ENCODE peak calls at places on chromosomes 6 and 20, in six cellular contexts. One of them, this sample, is unnamed.

GRCh38 chr6:34560366-34561226 is 4.5 kb upstream of the SPDEF start:
- DNase-seq in tibial artery: no peak
- DNase-seq in AG09309: no peak
- DNase-seq in pancreas: peak; percentile 46
- DNase-seq in lower leg skin: no peak
- DNase-seq in progenitor cell of endocrine pancreas: no peak
- DNase-seq in this sample: no peak

GRCh38 chr20:859661-860294 is 26.3 kb downstream of the FAM110A start:
- DNase-seq in tibial artery: no peak
- DNase-seq in AG09309: no peak
- DNase-seq in pancreas: no peak
- DNase-seq in lower leg skin: no peak
- DNase-seq in progenitor cell of endocrine pancreas: no peak
- DNase-seq in this sample: no peak

GRCh38 chr6:158406736-158407135 is 94.5 kb downstream of the TULP4 start:
- DNase-seq in tibial artery: no peak
- DNase-seq in AG09309: no peak
- DNase-seq in pancreas: no peak
- DNase-seq in lower leg skin: no peak
- DNase-seq in progenitor cell of endocrine pancreas: no peak
- DNase-seq in this sample: no peak

GRCh38 chr6:13194852-13195251 is 133.5 kb downstream of the TBC1D7 start:
- DNase-seq in tibial artery: no peak
- DNase-seq in AG09309: peak; percentile 20
- DNase-seq in pancreas: no peak
- DNase-seq in lower leg skin: peak; percentile 20
- DNase-seq in progenitor cell of endocrine pancreas: no peak
- DNase-seq in this sample: peak; percentile 38

GRCh38 chr6:88856566-88856965 is 106.9 kb downstream of the RNGTT start:
- DNase-seq in tibial artery: no peak
- DNase-seq in AG09309: no peak
- DNase-seq in pancreas: no peak
- DNase-seq in lower leg skin: no peak
- DNase-seq in progenitor cell of endocrine pancreas: no peak
- DNase-seq in this sample: no peak

GRCh38 chr20:24936526-24937407 is 12.3 kb upstream of the CST7 start:
- DNase-seq in tibial artery: peak; percentile 33
- DNase-seq in AG09309: no peak
- DNase-seq in pancreas: no peak
- DNase-seq in lower leg skin: peak; percentile 4
- DNase-seq in progenitor cell of endocrine pancreas: no peak
- DNase-seq in this sample: no peak

GRCh38 chr6:83511901-83512681 is at the start of gene PRSS35:
- DNase-seq in tibial artery: peak; percentile 77
- DNase-seq in AG09309: no peak
- DNase-seq in pancreas: peak; percentile 76
- DNase-seq in lower leg skin: no peak
- DNase-seq in progenitor cell of endocrine pancreas: peak; percentile 56
- DNase-seq in this sample: peak; percentile 73

GRCh38 chr6:20946037-20946436 is 411.8 kb downstream of the CDKAL1 start:
- DNase-seq in tibial artery: no peak
- DNase-seq in AG09309: no peak
- DNase-seq in pancreas: no peak
- DNase-seq in lower leg skin: no peak
- DNase-seq in progenitor cell of endocrine pancreas: no peak
- DNase-seq in this sample: no peak

GRCh38 chr20:25439328-25439727 is 31.9 kb downstream of the GINS1 start:
- DNase-seq in tibial artery: no peak
- DNase-seq in AG09309: no peak
- DNase-seq in pancreas: no peak
- DNase-seq in lower leg skin: no peak
- DNase-seq in progenitor cell of endocrine pancreas: no peak
- DNase-seq in this sample: no peak

GRCh38 chr6:36127462-36128016 is 2.8 kb upstream of the MAPK13 start:
- DNase-seq in tibial artery: no peak
- DNase-seq in AG09309: peak; percentile 48
- DNase-seq in pancreas: no peak
- DNase-seq in lower leg skin: no peak
- DNase-seq in progenitor cell of endocrine pancreas: no peak
- DNase-seq in this sample: no peak

GRCh38 chr6:13248053-13248452 is 80.3 kb downstream of the TBC1D7 start:
- DNase-seq in tibial artery: no peak
- DNase-seq in AG09309: peak; percentile 31
- DNase-seq in pancreas: no peak
- DNase-seq in lower leg skin: no peak
- DNase-seq in progenitor cell of endocrine pancreas: no peak
- DNase-seq in this sample: peak; percentile 62

GRCh38 chr6:165119231-165120020 is 190.0 kb downstream of the C6orf118 start:
- DNase-seq in tibial artery: no peak
- DNase-seq in AG09309: no peak
- DNase-seq in pancreas: no peak
- DNase-seq in lower leg skin: no peak
- DNase-seq in progenitor cell of endocrine pancreas: no peak
- DNase-seq in this sample: no peak

GRCh38 chr20:58514321-58515239 is 619 bp downstream of the APCDD1L start:
- DNase-seq in tibial artery: no peak
- DNase-seq in AG09309: no peak
- DNase-seq in pancreas: peak; percentile 50
- DNase-seq in lower leg skin: no peak
- DNase-seq in progenitor cell of endocrine pancreas: no peak
- DNase-seq in this sample: no peak

GRCh38 chr6:33428219-33428890 is 8.5 kb downstream of the SYNGAP1 start:
- DNase-seq in tibial artery: peak; percentile 70
- DNase-seq in AG09309: no peak
- DNase-seq in pancreas: peak; percentile 76
- DNase-seq in lower leg skin: no peak
- DNase-seq in progenitor cell of endocrine pancreas: no peak
- DNase-seq in this sample: no peak

GRCh38 chr20:63284083-63284440 is 8.9 kb upstream of the COL20A1 start:
- DNase-seq in tibial artery: no peak
- DNase-seq in AG09309: no peak
- DNase-seq in pancreas: peak; percentile 67
- DNase-seq in lower leg skin: no peak
- DNase-seq in progenitor cell of endocrine pancreas: no peak
- DNase-seq in this sample: no peak

GRCh38 chr6:16739329-16739801 is 21.9 kb downstream of the ATXN1 start:
- DNase-seq in tibial artery: no peak
- DNase-seq in AG09309: no peak
- DNase-seq in pancreas: no peak
- DNase-seq in lower leg skin: no peak
- DNase-seq in progenitor cell of endocrine pancreas: no peak
- DNase-seq in this sample: no peak

GRCh38 chr6:106377061-106377540 is 16.6 kb downstream of the CRYBG1 start:
- DNase-seq in tibial artery: no peak
- DNase-seq in AG09309: no peak
- DNase-seq in pancreas: no peak
- DNase-seq in lower leg skin: no peak
- DNase-seq in progenitor cell of endocrine pancreas: no peak
- DNase-seq in this sample: no peak

GRCh38 chr6:33671381-33672072 is 40.0 kb downstream of the UQCC2 start:
- DNase-seq in tibial artery: no peak
- DNase-seq in AG09309: no peak
- DNase-seq in pancreas: no peak
- DNase-seq in lower leg skin: no peak
- DNase-seq in progenitor cell of endocrine pancreas: no peak
- DNase-seq in this sample: no peak

GRCh38 chr6:79143320-79143898 is 65.4 kb upstream of the PHIP start:
- DNase-seq in tibial artery: no peak
- DNase-seq in AG09309: no peak
- DNase-seq in pancreas: no peak
- DNase-seq in lower leg skin: no peak
- DNase-seq in progenitor cell of endocrine pancreas: no peak
- DNase-seq in this sample: no peak

GRCh38 chr20:38127011-38127621 is 38.0 kb downstream of the TGM2 start:
- DNase-seq in tibial artery: peak; percentile 79
- DNase-seq in AG09309: no peak
- DNase-seq in pancreas: no peak
- DNase-seq in lower leg skin: peak; percentile 35
- DNase-seq in progenitor cell of endocrine pancreas: no peak
- DNase-seq in this sample: no peak

GRCh38 chr20:20731945-20732296 is 19.5 kb upstream of the RALGAPA2 start:
- DNase-seq in tibial artery: no peak
- DNase-seq in AG09309: no peak
- DNase-seq in pancreas: no peak
- DNase-seq in lower leg skin: peak; percentile 9
- DNase-seq in progenitor cell of endocrine pancreas: no peak
- DNase-seq in this sample: no peak

GRCh38 chr6:163850874-163851273 is 436.4 kb downstream of the QKI start:
- DNase-seq in tibial artery: no peak
- DNase-seq in AG09309: no peak
- DNase-seq in pancreas: no peak
- DNase-seq in lower leg skin: no peak
- DNase-seq in progenitor cell of endocrine pancreas: no peak
- DNase-seq in this sample: no peak

GRCh38 chr6:50720623-50721022 is 7.3 kb downstream of the TFAP2D start:
- DNase-seq in tibial artery: no peak
- DNase-seq in AG09309: no peak
- DNase-seq in pancreas: no peak
- DNase-seq in lower leg skin: no peak
- DNase-seq in progenitor cell of endocrine pancreas: peak; percentile 41
- DNase-seq in this sample: no peak

GRCh38 chr6:137867685-137868509 is 838 bp downstream of the TNFAIP3 start:
- DNase-seq in tibial artery: peak; percentile 71
- DNase-seq in AG09309: no peak
- DNase-seq in pancreas: peak; percentile 73
- DNase-seq in lower leg skin: no peak
- DNase-seq in progenitor cell of endocrine pancreas: no peak
- DNase-seq in this sample: peak; percentile 27

GRCh38 chr6:96521267-96521624 is 360 bp upstream of the UFL1 start:
- DNase-seq in tibial artery: no peak
- DNase-seq in AG09309: no peak
- DNase-seq in pancreas: no peak
- DNase-seq in lower leg skin: no peak
- DNase-seq in progenitor cell of endocrine pancreas: no peak
- DNase-seq in this sample: no peak

GRCh38 chr6:136846046-136846445 is 23.7 kb downstream of the PEX7 start:
- DNase-seq in tibial artery: no peak
- DNase-seq in AG09309: no peak
- DNase-seq in pancreas: no peak
- DNase-seq in lower leg skin: no peak
- DNase-seq in progenitor cell of endocrine pancreas: no peak
- DNase-seq in this sample: no peak

GRCh38 chr6:165969184-165969583 is 198.5 kb downstream of the TBXT start:
- DNase-seq in tibial artery: no peak
- DNase-seq in AG09309: no peak
- DNase-seq in pancreas: no peak
- DNase-seq in lower leg skin: no peak
- DNase-seq in progenitor cell of endocrine pancreas: no peak
- DNase-seq in this sample: no peak

DNA sequence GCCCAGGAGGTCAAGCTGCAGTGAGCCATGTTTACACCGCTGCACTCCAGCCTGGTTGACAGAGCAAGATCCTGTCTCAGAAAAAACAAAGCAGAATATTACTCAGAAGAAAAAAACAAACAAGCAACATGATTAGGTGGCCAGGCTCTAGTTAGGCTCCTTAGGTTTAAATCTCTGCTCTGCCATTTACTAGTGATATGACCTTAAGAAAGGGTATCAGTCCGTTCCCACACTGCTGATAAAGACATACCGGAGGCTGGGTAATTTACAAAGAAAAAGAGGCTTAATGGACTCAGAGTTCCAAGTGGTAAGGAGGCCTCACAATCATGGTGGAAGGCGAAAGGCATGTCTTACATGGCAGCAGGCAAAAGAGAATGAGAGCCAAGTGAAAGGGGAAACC is 2.5 kb upstream of the LTV1 start:
- DNase-seq in tibial artery: no peak
- DNase-seq in AG09309: no peak
- DNase-seq in pancreas: no peak
- DNase-seq in lower leg skin: no peak
- DNase-seq in progenitor cell of endocrine pancreas: no peak
- DNase-seq in this sample: no peak
- TF ChIP-seq CTCF in tibial artery: no peak
- TF ChIP-seq CTCF in AG09309: no peak
- TF ChIP-seq CTCF in pancreas: no peak
- TF ChIP-seq CTCF in lower leg skin: no peak
- TF ChIP-seq CTCF in progenitor cell of endocrine pancreas: no peak
- TF ChIP-seq CTCF in this sample: no peak

GRCh38 chr6:134363323-134364039 is 45.6 kb upstream of the SGK1 start:
- DNase-seq in tibial artery: no peak
- DNase-seq in AG09309: peak; percentile 41
- DNase-seq in pancreas: no peak
- DNase-seq in lower leg skin: no peak
- DNase-seq in progenitor cell of endocrine pancreas: no peak
- DNase-seq in this sample: no peak
- TF ChIP-seq CTCF in tibial artery: no peak
- TF ChIP-seq CTCF in AG09309: no peak
- TF ChIP-seq CTCF in pancreas: no peak
- TF ChIP-seq CTCF in lower leg skin: no peak
- TF ChIP-seq CTCF in progenitor cell of endocrine pancreas: no peak
- TF ChIP-seq CTCF in this sample: no peak

DNA sequence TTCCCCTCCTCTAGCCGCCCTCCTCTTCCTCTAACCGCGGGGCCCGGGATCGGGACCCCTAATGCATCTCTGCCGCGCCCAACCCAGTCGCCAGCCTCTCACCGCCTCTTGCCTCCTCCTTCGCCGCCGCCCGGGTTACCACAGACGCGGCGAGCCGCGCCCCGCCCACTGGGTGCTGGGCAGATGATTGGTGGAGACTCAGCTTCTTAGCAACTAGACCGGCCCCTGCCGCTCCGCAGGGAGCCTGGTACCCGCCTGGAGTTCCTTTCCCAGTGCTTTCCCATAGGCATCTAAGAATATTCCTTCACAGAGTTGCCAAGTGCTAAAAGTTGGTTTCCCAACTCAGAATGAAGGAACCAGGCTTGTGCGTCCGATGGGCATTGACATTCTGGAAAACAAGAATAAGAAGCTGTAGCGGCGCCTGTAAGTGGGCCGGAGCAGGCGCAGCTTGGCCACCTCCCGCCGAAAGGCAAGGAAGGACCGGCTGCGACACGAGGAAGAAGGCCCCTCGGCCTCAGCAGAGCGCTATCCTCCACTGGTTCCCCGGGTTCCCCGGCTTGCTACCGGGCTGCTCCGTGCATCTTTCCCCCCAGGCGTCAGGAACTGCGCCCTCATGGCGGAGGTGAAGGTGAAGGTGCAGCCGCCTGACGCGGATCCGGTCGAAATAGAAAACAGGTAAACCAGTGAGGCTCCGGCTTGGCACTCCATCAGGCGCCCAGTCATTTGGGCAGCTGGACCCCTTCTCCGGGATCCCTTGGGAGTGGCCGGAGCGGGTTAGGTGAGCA is at the start of the genes DZANK1 and POLR3F:
- DNase-seq in tibial artery: peak; percentile 97
- DNase-seq in AG09309: peak; percentile 84
- DNase-seq in pancreas: peak; percentile 97
- DNase-seq in lower leg skin: peak; percentile 95
- DNase-seq in progenitor cell of endocrine pancreas: peak; percentile 90
- DNase-seq in this sample: peak; percentile 97
- TF ChIP-seq CTCF in tibial artery: no peak
- TF ChIP-seq CTCF in AG09309: no peak
- TF ChIP-seq CTCF in pancreas: no peak
- TF ChIP-seq CTCF in lower leg skin: no peak
- TF ChIP-seq CTCF in progenitor cell of endocrine pancreas: no peak
- TF ChIP-seq CTCF in this sample: no peak

DNA sequence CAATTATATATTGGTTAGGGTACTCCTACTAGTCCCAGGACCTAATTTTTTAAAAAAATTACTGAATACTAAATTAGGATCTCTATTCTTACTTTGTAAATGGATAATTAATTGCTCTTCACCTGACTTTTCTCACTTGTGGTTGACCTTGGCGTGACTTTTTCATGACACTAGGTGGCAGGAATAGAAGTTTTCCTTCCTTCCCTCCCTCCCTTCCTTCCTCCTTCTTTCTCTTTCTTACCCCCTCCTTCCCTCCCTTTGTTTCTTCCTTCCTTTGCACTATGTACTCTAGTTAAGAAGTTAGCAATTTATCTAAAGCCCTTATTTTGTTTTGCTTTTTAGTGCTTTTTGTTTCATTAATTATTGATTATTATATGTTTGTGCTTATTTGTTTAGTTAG is 20.4 kb upstream of the HBS1L start:
- DNase-seq in tibial artery: no peak
- DNase-seq in AG09309: no peak
- DNase-seq in pancreas: no peak
- DNase-seq in lower leg skin: no peak
- DNase-seq in progenitor cell of endocrine pancreas: no peak
- DNase-seq in this sample: no peak
- TF ChIP-seq CTCF in tibial artery: no peak
- TF ChIP-seq CTCF in AG09309: no peak
- TF ChIP-seq CTCF in pancreas: no peak
- TF ChIP-seq CTCF in lower leg skin: no peak
- TF ChIP-seq CTCF in progenitor cell of endocrine pancreas: peak; percentile 15
- TF ChIP-seq CTCF in this sample: peak; percentile 25

This sample was measured in glutamatergic neuron.